ENCODE peak calls at places on chromosomes 3 and 15, in four cellular contexts. V, O, S and B are unnamed samples.
A peak's percentile ranks its signal among the peaks of the same experiment; 100 is the strongest.

GRCh38 chr15:42157981-42158765 is 1.7 kb upstream of the PLA2G4F start:
- DNase-seq in S (no peak), O (no peak), V (no peak), B (peak; percentile 62)

GRCh38 chr3:122283796-122284445 is 41.1 kb upstream of the CSTA start:
- DNase-seq in O (no peak), S (no peak), V (no peak), B (no peak)

GRCh38 chr15:37076543-37076942 is 23.8 kb downstream of the MEIS2 start:
- DNase-seq in V (no peak), S (no peak), O (no peak), B (no peak)

GRCh38 chr15:46518381-46518780 is 883.6 kb downstream of the SQOR start:
- DNase-seq in S (no peak), O (no peak), V (no peak), B (no peak)

GRCh38 chr3:58336135-58336882 is 3.6 kb downstream of the PXK start:
- DNase-seq in O (no peak), S (no peak), V (no peak), B (no peak)

GRCh38 chr3:99365396-99365795 is 273.0 kb upstream of the COL8A1 start:
- DNase-seq in S (no peak), O (no peak), V (no peak), B (no peak)

GRCh38 chr3:44995142-44995770 is 19.2 kb downstream of the EXOSC7 start:
- DNase-seq in V (no peak), S (peak; percentile 76), O (no peak), B (peak; percentile 74)

GRCh38 chr3:187743195-187744141 is 1.8 kb downstream of the BCL6 start:
- DNase-seq in O (peak; percentile 46), V (peak; percentile 51), S (peak; percentile 54), B (no peak)

GRCh38 chr3:50136714-50137405 is 18.3 kb upstream of the SEMA3F start:
- DNase-seq in O (no peak), V (no peak), S (no peak), B (no peak)

GRCh38 chr3:127410137-127410488 is 122.3 kb upstream of the PRR20G start:
- DNase-seq in V (no peak), S (no peak), O (no peak), B (no peak)

GRCh38 chr15:73009306-73010091 is 42.8 kb upstream of the NEO1 start:
- DNase-seq in S (no peak), V (no peak), O (no peak), B (no peak)

GRCh38 chr3:195001961-195002861 is 268.7 kb downstream of the XXYLT1 start:
- DNase-seq in S (peak; percentile 14), V (peak; percentile 54), O (no peak), B (peak; percentile 73)

GRCh38 chr15:68609618-68610017 is 30.8 kb downstream of the CORO2B start:
- DNase-seq in V (no peak), O (no peak), S (no peak), B (peak; percentile 82)

GRCh38 chr3:45794177-45794560 is 2.2 kb downstream of the SLC6A20 start:
- DNase-seq in S (no peak), V (no peak), O (no peak), B (no peak)

GRCh38 chr3:133568294-133569014 is 5.0 kb upstream of the CDV3 start:
- DNase-seq in V (no peak), S (no peak), O (no peak), B (no peak)

GRCh38 chr3:97510795-97511194 is 253.8 kb upstream of the ARL6 start:
- DNase-seq in O (no peak), S (no peak), V (no peak), B (no peak)